ENCODE peak calls at places on chromosomes 1 and 21, in nine cellular contexts. One of them, this sample, is unnamed.

GRCh38 chr1:180926164-180926981 is 13.7 kb downstream of the KIAA1614 start:
- DNase-seq in iPS-NIHi11: no peak
- DNase-seq in uterus: peak
- DNase-seq in mucosa of gallbladder: peak
- DNase-seq in GM13977: no peak
- DNase-seq in psoas muscle: peak
- DNase-seq in fibroblast of pulmonary artery: peak
- DNase-seq in pancreas: no peak
- DNase-seq in stimulated activated CD8-positive, alpha-beta memory T cell treated with anti-CD3 and anti-CD28 coated beads, Interleukin-7, amount 100 ng/mL, for 1 hour: no peak
- DNase-seq in this sample: no peak

GRCh38 chr1:238177960-238178359 is 287.2 kb upstream of the ZP4 start:
- DNase-seq in iPS-NIHi11: peak
- DNase-seq in uterus: no peak
- DNase-seq in mucosa of gallbladder: no peak
- DNase-seq in GM13977: no peak
- DNase-seq in psoas muscle: no peak
- DNase-seq in fibroblast of pulmonary artery: no peak
- DNase-seq in pancreas: no peak
- DNase-seq in stimulated activated CD8-positive, alpha-beta memory T cell treated with anti-CD3 and anti-CD28 coated beads, Interleukin-7, amount 100 ng/mL, for 1 hour: no peak
- DNase-seq in this sample: no peak

GRCh38 chr1:100219457-100219856 is 30.2 kb downstream of the DBT start:
- DNase-seq in iPS-NIHi11: no peak
- DNase-seq in uterus: no peak
- DNase-seq in mucosa of gallbladder: no peak
- DNase-seq in GM13977: no peak
- DNase-seq in psoas muscle: no peak
- DNase-seq in fibroblast of pulmonary artery: no peak
- DNase-seq in pancreas: no peak
- DNase-seq in stimulated activated CD8-positive, alpha-beta memory T cell treated with anti-CD3 and anti-CD28 coated beads, Interleukin-7, amount 100 ng/mL, for 1 hour: no peak
- DNase-seq in this sample: no peak

GRCh38 chr1:204873714-204874113 is 3.1 kb downstream of the NFASC start:
- DNase-seq in iPS-NIHi11: no peak
- DNase-seq in uterus: no peak
- DNase-seq in mucosa of gallbladder: no peak
- DNase-seq in GM13977: no peak
- DNase-seq in psoas muscle: no peak
- DNase-seq in fibroblast of pulmonary artery: no peak
- DNase-seq in pancreas: no peak
- DNase-seq in stimulated activated CD8-positive, alpha-beta memory T cell treated with anti-CD3 and anti-CD28 coated beads, Interleukin-7, amount 100 ng/mL, for 1 hour: no peak
- DNase-seq in this sample: no peak

GRCh38 chr21:15071012-15071411 is 6.2 kb upstream of the NRIP1 start:
- DNase-seq in iPS-NIHi11: no peak
- DNase-seq in uterus: no peak
- DNase-seq in mucosa of gallbladder: no peak
- DNase-seq in GM13977: no peak
- DNase-seq in psoas muscle: no peak
- DNase-seq in fibroblast of pulmonary artery: no peak
- DNase-seq in pancreas: no peak
- DNase-seq in stimulated activated CD8-positive, alpha-beta memory T cell treated with anti-CD3 and anti-CD28 coated beads, Interleukin-7, amount 100 ng/mL, for 1 hour: no peak
- DNase-seq in this sample: no peak

GRCh38 chr21:41958886-41959563 is 5.2 kb upstream of the C2CD2 start:
- DNase-seq in iPS-NIHi11: no peak
- DNase-seq in uterus: no peak
- DNase-seq in mucosa of gallbladder: no peak
- DNase-seq in GM13977: peak
- DNase-seq in psoas muscle: peak
- DNase-seq in fibroblast of pulmonary artery: no peak
- DNase-seq in pancreas: no peak
- DNase-seq in stimulated activated CD8-positive, alpha-beta memory T cell treated with anti-CD3 and anti-CD28 coated beads, Interleukin-7, amount 100 ng/mL, for 1 hour: no peak
- DNase-seq in this sample: peak

GRCh38 chr1:16006552-16007485 is 2.8 kb downstream of the SRARP start:
- DNase-seq in iPS-NIHi11: peak
- DNase-seq in uterus: no peak
- DNase-seq in mucosa of gallbladder: no peak
- DNase-seq in GM13977: peak
- DNase-seq in psoas muscle: peak
- DNase-seq in fibroblast of pulmonary artery: peak
- DNase-seq in pancreas: no peak
- DNase-seq in stimulated activated CD8-positive, alpha-beta memory T cell treated with anti-CD3 and anti-CD28 coated beads, Interleukin-7, amount 100 ng/mL, for 1 hour: no peak
- DNase-seq in this sample: no peak

GRCh38 chr1:245807306-245807705 is 652.5 kb downstream of the KIF26B start:
- DNase-seq in iPS-NIHi11: no peak
- DNase-seq in uterus: no peak
- DNase-seq in mucosa of gallbladder: no peak
- DNase-seq in GM13977: peak
- DNase-seq in psoas muscle: no peak
- DNase-seq in fibroblast of pulmonary artery: no peak
- DNase-seq in pancreas: no peak
- DNase-seq in stimulated activated CD8-positive, alpha-beta memory T cell treated with anti-CD3 and anti-CD28 coated beads, Interleukin-7, amount 100 ng/mL, for 1 hour: no peak
- DNase-seq in this sample: no peak

GRCh38 chr1:3597599-3597964 is 13.7 kb downstream of the MEGF6 start:
- DNase-seq in iPS-NIHi11: no peak
- DNase-seq in uterus: no peak
- DNase-seq in mucosa of gallbladder: no peak
- DNase-seq in GM13977: peak
- DNase-seq in psoas muscle: no peak
- DNase-seq in fibroblast of pulmonary artery: no peak
- DNase-seq in pancreas: no peak
- DNase-seq in stimulated activated CD8-positive, alpha-beta memory T cell treated with anti-CD3 and anti-CD28 coated beads, Interleukin-7, amount 100 ng/mL, for 1 hour: no peak
- DNase-seq in this sample: no peak

GRCh38 chr1:52032785-52033131 is 852 bp downstream of the KTI12 start:
- DNase-seq in iPS-NIHi11: peak
- DNase-seq in uterus: peak
- DNase-seq in mucosa of gallbladder: peak
- DNase-seq in GM13977: peak
- DNase-seq in psoas muscle: peak
- DNase-seq in fibroblast of pulmonary artery: peak
- DNase-seq in pancreas: peak
- DNase-seq in stimulated activated CD8-positive, alpha-beta memory T cell treated with anti-CD3 and anti-CD28 coated beads, Interleukin-7, amount 100 ng/mL, for 1 hour: no peak
- DNase-seq in this sample: peak

GRCh38 chr1:29805896-29806160 is 569.5 kb downstream of the PTPRU start:
- DNase-seq in iPS-NIHi11: no peak
- DNase-seq in uterus: no peak
- DNase-seq in mucosa of gallbladder: no peak
- DNase-seq in GM13977: no peak
- DNase-seq in psoas muscle: no peak
- DNase-seq in fibroblast of pulmonary artery: no peak
- DNase-seq in pancreas: no peak
- DNase-seq in stimulated activated CD8-positive, alpha-beta memory T cell treated with anti-CD3 and anti-CD28 coated beads, Interleukin-7, amount 100 ng/mL, for 1 hour: no peak
- DNase-seq in this sample: no peak

This sample was measured in MG63.